ENCODE peak calls at places on chromosomes 1 and 21, in four cellular contexts. A, M, C and B are unnamed samples.

GRCh38 chr1:183876284-183876683 is 71.4 kb downstream of the RGL1 start:
- DNase-seq in A (no peak), M (no peak), C (peak), B (no peak)

GRCh38 chr21:45305831-45306230 is 18.1 kb upstream of the POFUT2 start:
- DNase-seq in A (no peak), M (no peak), C (no peak), B (no peak)

GRCh38 chr1:197725044-197725443 is 50.2 kb downstream of the DENND1B start:
- DNase-seq in A (no peak), M (no peak), C (peak), B (no peak)

GRCh38 chr1:244236101-244236500 is 185.0 kb downstream of the ZBTB18 start:
- DNase-seq in A (no peak), M (no peak), C (no peak), B (no peak)

GRCh38 chr21:42556960-42557359 is 43.3 kb downstream of the SLC37A1 start:
- DNase-seq in A (peak), M (no peak), C (no peak), B (no peak)

GRCh38 chr1:43732132-43732531 is 24.8 kb downstream of the ST3GAL3 start:
- DNase-seq in A (no peak), M (no peak), C (no peak), B (no peak)

GRCh38 chr21:38036016-38036415 is 119.8 kb upstream of the KCNJ6 start:
- DNase-seq in A (no peak), M (no peak), C (no peak), B (no peak)

GRCh38 chr1:67060811-67061218 is 6.9 kb upstream of the SLC35D1 start:
- DNase-seq in A (no peak), M (peak), C (peak), B (peak)

GRCh38 chr1:19559641-19560040 is 74.3 kb upstream of the CAPZB start:
- DNase-seq in A (no peak), M (no peak), C (peak), B (peak)

GRCh38 chr1:170881268-170882265 is 53.8 kb upstream of the MROH9 start:
- DNase-seq in A (no peak), M (no peak), C (peak), B (no peak)

GRCh38 chr1:231583376-231583775 is 43.2 kb upstream of the DISC1 start:
- DNase-seq in A (no peak), M (no peak), C (no peak), B (no peak)

GRCh38 chr1:39671793-39672550 is at the start of gene NT5C1A:
- DNase-seq in A (no peak), M (peak), C (peak), B (no peak)

GRCh38 chr1:112957133-112957812 is 1.3 kb upstream of the SLC16A1 start:
- DNase-seq in A (peak), M (peak), C (peak), B (peak)

GRCh38 chr1:113811353-113811887 is 856 bp downstream of the RSBN1 start:
- DNase-seq in A (peak), M (peak), C (peak), B (no peak)

GRCh38 chr1:117370071-117370470 is 2.8 kb downstream of the MAN1A2 start:
- DNase-seq in A (no peak), M (no peak), C (peak), B (no peak)

GRCh38 chr21:45228171-45228641 is 59.5 kb downstream of the POFUT2 start:
- DNase-seq in A (no peak), M (no peak), C (peak), B (peak)

GRCh38 chr1:32393136-32393535 is 1.1 kb downstream of the BSDC1 start:
- DNase-seq in A (no peak), M (no peak), C (peak), B (no peak)

GRCh38 chr1:167483790-167484189 is 34.5 kb downstream of the CD247 start:
- DNase-seq in A (no peak), M (no peak), C (no peak), B (no peak)

GRCh38 chr1:228012555-228012954 is 5.8 kb downstream of the WNT3A start:
- DNase-seq in A (no peak), M (no peak), C (no peak), B (no peak)

GRCh38 chr1:226624526-226624925 is 76.0 kb downstream of the STUM start:
- DNase-seq in A (no peak), M (no peak), C (peak), B (no peak)

GRCh38 chr1:95122151-95122697 is 5.1 kb downstream of the TLCD4 start:
- DNase-seq in A (no peak), M (no peak), C (no peak), B (no peak)

GRCh38 chr1:158798531-158798930 is 17.5 kb upstream of the OR6N2 start:
- DNase-seq in A (no peak), M (no peak), C (peak), B (no peak)

GRCh38 chr1:228490120-228491078 is 3.2 kb downstream of the RNF187 start:
- DNase-seq in A (no peak), M (no peak), C (peak), B (no peak)

GRCh38 chr1:27153549-27153886 is 1.4 kb downstream of the SLC9A1 start:
- DNase-seq in A (no peak), M (no peak), C (peak), B (peak)

GRCh38 chr1:27154469-27154990 is 395 bp downstream of the SLC9A1 start:
- DNase-seq in A (no peak), M (no peak), C (peak), B (peak)

GRCh38 chr1:27154991-27155781 is at the start of gene SLC9A1:
- DNase-seq in A (peak), M (peak), C (peak), B (peak)

GRCh38 chr1:27152829-27153548 is 1.9 kb downstream of the SLC9A1 start:
- DNase-seq in A (no peak), M (no peak), C (peak), B (no peak)

GRCh38 chr1:27153927-27154358 is 982 bp downstream of the SLC9A1 start:
- DNase-seq in A (no peak), M (no peak), C (no peak), B (no peak)
- H3K27ac ChIP-seq in A (peak), M (peak), C (peak), B (no peak)

GRCh38 chr21:39111928-39112327 is 71.3 kb downstream of the PSMG1 start:
- DNase-seq in A (no peak), M (no peak), C (peak), B (no peak)
- H3K27ac ChIP-seq in A (no peak), M (no peak), C (no peak), B (no peak)

DNA sequence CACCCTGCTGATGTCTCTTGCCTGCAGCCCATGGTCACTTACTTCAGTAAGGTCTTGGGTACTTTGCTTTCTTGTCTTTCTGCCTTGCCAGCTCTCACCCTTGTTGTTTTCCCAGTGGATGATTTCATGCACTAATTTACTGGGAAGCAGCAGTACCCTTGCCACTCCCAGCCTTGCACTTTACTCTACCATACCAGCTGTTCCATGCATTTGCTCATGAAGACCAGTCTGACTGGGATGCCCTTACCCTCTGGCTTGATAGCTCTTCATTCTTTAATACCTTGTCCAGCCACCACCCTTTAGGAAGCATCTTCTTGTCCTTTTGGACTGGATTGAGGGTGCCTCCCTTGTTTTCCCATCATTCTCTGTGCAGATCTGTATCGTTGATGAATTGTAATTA is 28.3 kb downstream of the CDC14A start:
- DNase-seq in A (no peak), M (no peak), C (no peak), B (no peak)
- H3K27ac ChIP-seq in A (no peak), M (no peak), C (no peak), B (no peak)

GRCh38 chr1:155961937-155962336 is 16.4 kb downstream of the ARHGEF2 start:
- DNase-seq in A (peak), M (peak), C (peak), B (peak)
- H3K27ac ChIP-seq in A (no peak), M (peak), C (peak), B (peak)

GRCh38 chr1:205379056-205379455 is 22.3 kb upstream of the KLHDC8A start:
- DNase-seq in A (no peak), M (no peak), C (no peak), B (no peak)
- H3K27ac ChIP-seq in A (no peak), M (no peak), C (no peak), B (no peak)

GRCh38 chr1:61887076-61887867 is 145.0 kb downstream of the PATJ start:
- DNase-seq in A (no peak), M (no peak), C (no peak), B (no peak)
- H3K27ac ChIP-seq in A (no peak), M (no peak), C (no peak), B (no peak)

GRCh38 chr1:84260852-84261518 is 40.5 kb upstream of the SAMD13 start:
- DNase-seq in A (no peak), M (no peak), C (no peak), B (no peak)
- H3K27ac ChIP-seq in A (no peak), M (peak), C (no peak), B (no peak)

DNA sequence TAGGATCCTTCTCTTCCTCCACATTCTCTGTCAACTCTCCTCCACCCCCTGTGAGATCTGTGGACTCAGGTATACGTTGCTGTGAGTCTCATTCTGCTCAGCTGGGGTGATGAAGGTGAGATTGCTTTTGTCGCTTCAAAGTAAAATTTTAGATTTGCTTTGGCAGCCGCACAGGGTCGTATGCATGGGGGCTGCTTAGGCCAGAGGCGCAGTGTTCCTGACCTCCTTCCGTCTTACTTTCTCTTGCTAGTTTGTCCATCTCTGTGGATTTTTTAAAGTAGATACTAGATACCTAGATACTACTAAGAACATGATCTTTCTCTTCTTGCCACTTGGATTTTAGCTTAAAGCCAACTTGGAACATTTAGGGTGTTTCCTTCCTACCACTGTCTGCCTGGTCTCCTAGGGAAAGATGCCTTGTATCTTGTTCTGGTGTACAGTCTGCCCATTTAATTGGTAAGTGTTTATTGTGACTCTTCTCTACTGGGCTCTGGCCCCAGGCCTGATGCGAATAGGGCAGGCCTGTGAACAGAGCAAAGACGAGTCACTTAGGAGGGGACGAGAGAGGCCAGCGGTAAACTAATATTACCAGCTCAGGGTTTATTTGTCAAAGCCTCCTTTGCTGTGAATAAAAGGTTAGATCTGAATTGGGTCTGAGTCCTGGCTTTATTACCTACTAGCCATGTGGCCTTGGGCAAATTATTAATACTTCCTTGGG is 32.0 kb downstream of the MAPKAPK2 start:
- DNase-seq in A (no peak), M (no peak), C (peak), B (no peak)
- H3K27ac ChIP-seq in A (peak), M (peak), C (peak), B (no peak)